ENCODE peak calls at places on chromosome 12, in seven cellular contexts. Z, Q, T, I, N, P and V are unnamed samples.

GRCh38 chr12:43797561-43798217 is 8.4 kb downstream of the TWF1 start:
- DNase-seq in Q (no peak), N (no peak), T (no peak), I (no peak), P (no peak), Z (no peak), V (no peak)

GRCh38 chr12:92905811-92906554 is 23.1 kb downstream of the EEA1 start:
- DNase-seq in P (peak), T (no peak), Z (no peak), N (peak), Q (no peak), I (no peak), V (no peak)

GRCh38 chr12:83224012-83224411 is 537.3 kb downstream of the TMTC2 start:
- DNase-seq in T (no peak), N (no peak), Z (no peak), Q (no peak), P (no peak), I (no peak), V (no peak)

GRCh38 chr12:108360487-108360886 is 21.4 kb upstream of the CMKLR1 start:
- DNase-seq in Q (no peak), Z (no peak), P (peak), N (peak), T (no peak), I (peak), V (peak)

GRCh38 chr12:49332891-49333371 is 4.1 kb downstream of the C1QL4 start:
- DNase-seq in P (no peak), I (no peak), N (no peak), T (no peak), Q (no peak), Z (peak), V (no peak)

GRCh38 chr12:107518868-107519267 is 166.7 kb upstream of the PWP1 start:
- DNase-seq in T (no peak), I (no peak), N (no peak), Z (no peak), P (no peak), Q (no peak), V (no peak)

GRCh38 chr12:94401326-94401725 is 58.3 kb downstream of the CEP83 start:
- DNase-seq in T (no peak), Q (no peak), I (no peak), N (no peak), P (no peak), Z (no peak), V (no peak)

GRCh38 chr12:30811966-30812365 is 57.2 kb upstream of the CAPRIN2 start:
- DNase-seq in I (no peak), P (no peak), T (no peak), Z (no peak), N (no peak), Q (no peak), V (no peak)

GRCh38 chr12:109523504-109523903 is 46.1 kb downstream of the UBE3B start:
- DNase-seq in Z (no peak), I (no peak), T (no peak), Q (no peak), P (no peak), N (no peak), V (no peak)

GRCh38 chr12:52892193-52892852 is 12.6 kb downstream of the KRT8 start:
- DNase-seq in I (no peak), Z (no peak), P (no peak), N (no peak), Q (no peak), T (no peak), V (no peak)

GRCh38 chr12:45849289-45849688 is 119.8 kb downstream of the ARID2 start:
- DNase-seq in N (no peak), I (no peak), T (no peak), P (no peak), Z (no peak), Q (no peak), V (no peak)

GRCh38 chr12:121110211-121110940 is 22.3 kb upstream of the P2RX7 start:
- DNase-seq in P (peak), I (peak), N (peak), Q (peak), T (peak), Z (peak), V (peak)

GRCh38 chr12:49296034-49296835 is 1.3 kb downstream of the PRPH start:
- DNase-seq in P (no peak), T (no peak), N (no peak), I (no peak), Z (peak), Q (peak), V (no peak)

GRCh38 chr12:100951756-100952155 is 157.2 kb downstream of the ANO4 start:
- DNase-seq in T (no peak), Z (no peak), Q (no peak), N (no peak), I (peak), P (no peak), V (no peak)

GRCh38 chr12:70553391-70553859 is 83.8 kb downstream of the PTPRB start:
- DNase-seq in I (no peak), N (peak), T (no peak), P (no peak), Z (no peak), Q (no peak), V (no peak)

GRCh38 chr12:50246873-50247612 is 36.3 kb downstream of the LIMA1 start:
- DNase-seq in Q (no peak), I (peak), Z (no peak), T (no peak), P (peak), N (peak), V (peak)

GRCh38 chr12:68428211-68428610 is 96.0 kb upstream of the MDM1 start:
- DNase-seq in N (peak), I (no peak), Z (no peak), T (no peak), P (no peak), Q (no peak), V (no peak)

GRCh38 chr12:31887109-31887811 is 72.0 kb upstream of the RESF1 start:
- DNase-seq in N (no peak), Q (no peak), T (no peak), Z (no peak), P (no peak), I (no peak), V (no peak)

GRCh38 chr12:89859513-89860220 is 151.0 kb upstream of the ATP2B1 start:
- DNase-seq in T (no peak), N (no peak), Q (peak), P (no peak), Z (no peak), I (no peak), V (peak)

GRCh38 chr12:1197264-1198018 is 206.4 kb downstream of the ERC1 start:
- DNase-seq in N (peak), Z (no peak), I (peak), T (no peak), Q (no peak), P (peak), V (peak)

GRCh38 chr12:124162151-124163110 is 132.5 kb upstream of the RFLNA start:
- DNase-seq in Z (no peak), I (no peak), N (no peak), P (peak), Q (no peak), T (no peak), V (peak)